ENCODE peak calls at places on chromosome 7, in nine cellular contexts. P is CD8-positive, alpha-beta T cell; B is neuronal stem cell; C is tibial artery; A is fibroblast of lung; W is HCT116; E is GM23248; M is esophagus squamous epithelium; L is CD4-positive, CD25-positive, alpha-beta regulatory T cell. H is an unnamed sample.

GRCh38 chr7:13904689-13905088 is 84.8 kb downstream of the ETV1 start:
- DNase-seq in P (no peak), B (no peak), C (no peak), A (peak; percentile 47), W (no peak), E (peak; percentile 80), M (no peak), L (no peak), H (no peak)

GRCh38 chr7:82007315-82007714 is 237.5 kb upstream of the HGF start:
- DNase-seq in P (no peak), B (no peak), C (no peak), A (no peak), W (no peak), E (no peak), M (no peak), L (no peak), H (no peak)

GRCh38 chr7:44072364-44073231 is 7.2 kb upstream of the PGAM2 start:
- DNase-seq in P (peak; percentile 54), B (peak; percentile 31), C (peak; percentile 86), A (peak; percentile 78), W (peak; percentile 48), E (peak; percentile 92), M (no peak), L (peak; percentile 57), H (peak; percentile 86)

GRCh38 chr7:54961391-54961790 is 57.4 kb upstream of the EGFR start:
- DNase-seq in P (no peak), B (no peak), C (no peak), A (peak; percentile 18), W (no peak), E (no peak), M (no peak), L (no peak), H (no peak)

GRCh38 chr7:78224923-78225322 is 426.4 kb downstream of the PHTF2 start:
- DNase-seq in P (no peak), B (no peak), C (no peak), A (no peak), W (no peak), E (peak; percentile 22), M (no peak), L (no peak), H (no peak)

GRCh38 chr7:16647435-16647960 is 1.5 kb downstream of the BZW2 start:
- DNase-seq in P (no peak), B (no peak), C (no peak), A (peak; percentile 27), W (no peak), E (peak; percentile 42), M (no peak), L (peak; percentile 5), H (no peak)

GRCh38 chr7:153193144-153193595 is 433.6 kb downstream of the ACTR3B start:
- DNase-seq in P (no peak), B (peak; percentile 43), C (no peak), A (no peak), W (no peak), E (peak; percentile 1), M (no peak), L (no peak), H (no peak)

GRCh38 chr7:130180571-130180971 is 24.6 kb downstream of the TMEM209 start:
- DNase-seq in P (no peak), B (no peak), C (no peak), A (no peak), W (no peak), E (peak; percentile 71), M (no peak), L (peak; percentile 15), H (no peak)

GRCh38 chr7:139739863-139740597 is 37.8 kb downstream of the HIPK2 start:
- DNase-seq in P (no peak), B (no peak), C (no peak), A (no peak), W (no peak), E (no peak), M (no peak), L (no peak), H (peak; percentile 60)

GRCh38 chr7:469591-469961 is 50.1 kb downstream of the PDGFA start:
- DNase-seq in P (no peak), B (no peak), C (peak; percentile 16), A (no peak), W (no peak), E (no peak), M (no peak), L (no peak), H (no peak)

GRCh38 chr7:131061818-131062217 is 265.9 kb upstream of the MKLN1 start:
- DNase-seq in P (no peak), B (no peak), C (no peak), A (no peak), W (no peak), E (no peak), M (no peak), L (no peak), H (no peak)

GRCh38 chr7:98899816-98900215 is 21.5 kb downstream of the TRRAP start:
- DNase-seq in P (no peak), B (no peak), C (no peak), A (no peak), W (no peak), E (no peak), M (no peak), L (no peak), H (no peak)

GRCh38 chr7:66216687-66217086 is 11.6 kb downstream of the TPST1 start:
- DNase-seq in P (no peak), B (no peak), C (no peak), A (no peak), W (no peak), E (no peak), M (no peak), L (no peak), H (no peak)

GRCh38 chr7:99953649-99954048 is 22.2 kb downstream of the AZGP1 start:
- DNase-seq in P (no peak), B (no peak), C (peak; percentile 68), A (peak; percentile 40), W (no peak), E (peak; percentile 81), M (no peak), L (no peak), H (peak; percentile 77)

GRCh38 chr7:139842414-139843210 is 13.5 kb downstream of the TBXAS1 start:
- DNase-seq in P (no peak), B (no peak), C (no peak), A (peak; percentile 82), W (no peak), E (no peak), M (no peak), L (no peak), H (no peak)

DNA sequence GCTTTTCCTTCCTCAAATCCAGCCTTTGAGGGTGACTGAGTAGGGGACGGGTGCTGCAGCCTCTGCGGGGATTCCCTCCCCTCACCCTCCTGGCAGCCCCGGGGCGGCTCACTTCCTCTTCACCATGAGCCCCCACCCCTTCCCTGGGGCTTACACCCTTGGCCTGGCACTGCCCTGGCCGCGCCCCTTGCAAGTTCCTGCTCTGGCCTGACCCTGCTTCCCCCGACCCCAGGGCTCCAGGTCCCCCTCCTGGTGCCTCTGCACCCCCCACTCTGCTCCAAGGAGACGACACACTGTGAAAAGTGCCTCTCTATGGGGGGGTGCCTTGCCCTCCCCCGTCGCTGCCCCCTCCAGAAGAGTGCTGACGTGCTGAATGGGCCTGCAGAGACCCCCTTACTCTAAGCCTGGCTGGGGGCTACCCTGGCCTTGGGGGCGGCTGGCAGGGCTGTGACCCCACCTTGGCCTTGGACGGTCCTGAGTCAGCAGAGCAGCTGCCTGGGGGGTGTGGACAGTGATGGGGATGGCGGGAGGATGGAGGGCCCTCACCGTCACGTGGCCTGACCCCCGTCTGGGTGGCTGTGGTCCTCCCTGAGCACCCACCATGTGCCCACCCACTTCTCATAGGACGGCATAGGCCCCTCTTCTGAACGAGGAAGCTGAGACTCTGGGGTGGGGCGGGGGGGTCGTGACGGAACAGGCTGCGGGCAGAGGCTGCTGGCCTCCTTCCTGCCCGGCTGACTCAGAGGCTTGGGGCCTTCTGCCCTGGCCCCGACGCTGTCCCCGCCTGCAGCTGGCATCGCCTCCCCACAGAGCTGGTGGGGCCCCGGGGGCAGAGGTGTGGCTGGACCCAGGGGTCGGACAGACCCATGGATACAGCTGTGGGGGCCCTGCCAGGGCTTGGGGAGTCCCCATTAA is 9.8 kb downstream of the LFNG start:
- DNase-seq in P (peak; percentile 70), B (no peak), C (peak; percentile 81), A (peak; percentile 57), W (no peak), E (peak; percentile 90), M (peak; percentile 67), L (peak; percentile 84), H (peak; percentile 84)
- H3K4me3 ChIP-seq in P (peak overlapping the region; percentile 63), B (no peak overlapping the region), C (no peak overlapping the region), A (no peak overlapping the region), W (peak overlapping the region; percentile 20), E (peak overlapping the region; percentile 39), M (peak overlapping the region; percentile 37), L (peak overlapping the region; percentile 32), H (no peak overlapping the region)

DNA sequence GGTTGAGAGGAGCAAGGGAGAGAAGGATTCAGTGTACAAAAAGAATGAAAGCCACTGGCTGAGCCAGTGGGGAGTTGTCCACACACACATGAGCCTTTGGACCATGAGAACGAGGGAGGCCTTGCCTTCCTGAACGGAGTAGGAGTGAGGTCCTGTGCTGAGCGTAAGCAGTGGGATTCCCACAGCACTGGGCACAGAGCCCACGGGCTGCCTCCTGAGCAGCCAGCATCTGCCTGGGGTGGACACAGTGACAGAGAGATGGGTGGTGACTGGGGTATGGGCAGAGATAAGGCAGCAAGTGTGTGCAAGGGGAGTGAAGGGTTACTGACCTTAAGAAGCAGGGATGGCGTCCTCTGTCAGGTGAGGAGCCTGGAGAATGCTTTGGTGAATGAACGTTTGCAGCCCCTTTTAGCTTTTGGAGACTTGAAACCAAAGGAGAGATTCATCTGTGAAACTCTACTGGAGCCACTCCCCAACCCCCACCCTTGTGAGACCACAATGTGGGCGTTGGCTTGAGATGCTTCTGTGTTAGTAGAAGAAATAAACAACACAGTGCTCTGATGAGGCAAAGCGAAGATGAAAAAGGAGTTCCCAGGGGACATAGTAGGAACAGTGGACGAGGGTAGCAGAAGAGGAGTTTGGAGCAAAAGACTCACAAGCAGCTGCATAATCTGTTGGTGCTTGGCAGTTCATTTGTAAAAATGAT is 56.5 kb downstream of the FIGNL1 start:
- DNase-seq in P (peak; percentile 67), B (no peak), C (no peak), A (no peak), W (no peak), E (no peak), M (no peak), L (peak; percentile 86), H (no peak)
- H3K27me3 ChIP-seq in P (no peaks in the 10 kb centered on the region), B (no peaks in the 10 kb centered on the region), C (peaks cover 8% of the 10 kb centered on the region), A (no peaks in the 10 kb centered on the region), W (peaks cover 9% of the 10 kb centered on the region), E (peaks cover 14% of the 10 kb centered on the region), M (no peaks in the 10 kb centered on the region), L (no peaks in the 10 kb centered on the region), H (no peaks in the 10 kb centered on the region)

DNA sequence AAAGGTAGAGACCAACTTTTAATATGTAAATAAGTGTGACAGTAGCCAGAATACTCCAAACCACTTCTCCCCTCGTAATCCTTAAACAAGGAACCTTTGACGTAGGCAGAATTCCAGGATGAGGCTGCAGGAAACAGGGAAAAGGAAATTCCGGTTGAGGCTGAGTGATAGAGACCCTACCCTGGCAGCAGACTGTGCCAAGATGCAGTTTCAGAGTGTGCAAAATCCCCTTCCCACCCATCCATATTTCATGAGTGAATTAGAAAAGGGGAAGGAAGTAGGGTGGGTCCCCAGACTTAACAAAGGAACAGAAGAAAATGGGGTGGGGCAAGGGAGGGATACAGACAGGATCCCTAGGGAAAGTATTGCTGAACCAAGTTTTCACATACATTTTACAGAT is 143.0 kb downstream of the RAPGEF5 start:
- DNase-seq in P (no peak), B (no peak), C (no peak), A (no peak), W (no peak), E (no peak), M (no peak), L (no peak), H (no peak)
- H3K4me3 ChIP-seq in P (no peak overlapping the region), B (no peak overlapping the region), C (peak overlapping the region; percentile 7), A (no peak overlapping the region), W (no peak overlapping the region), E (no peak overlapping the region), M (peak overlapping the region; percentile 1), L (no peak overlapping the region), H (peak overlapping the region; percentile 23)

GRCh38 chr7:27096756-27097514 is 1.1 kb upstream of the HOXA1 start:
- DNase-seq in P (no peak), B (peak; percentile 8), C (no peak), A (peak; percentile 61), W (no peak), E (peak; percentile 80), M (no peak), L (peak; percentile 12), H (peak; percentile 68)
- H3K27me3 ChIP-seq in P (peaks cover 15% of the 10 kb centered on the region), B (peaks cover 93% of the 10 kb centered on the region), C (no peaks in the 10 kb centered on the region), A (no peaks in the 10 kb centered on the region), W (no peaks in the 10 kb centered on the region), E (no peaks in the 10 kb centered on the region), M (no peaks in the 10 kb centered on the region), L (peaks cover 19% of the 10 kb centered on the region), H (no peaks in the 10 kb centered on the region)

H was measured in psoas muscle.